ENCODE peak calls at places on chromosomes 7 and 10, in eight cellular contexts. T is NCI-H460, W is colonic mucosa, S is anterior cingulate cortex, I is amniotic epithelial cell, M is uterus, N is H7, V is PC-3. L is an unnamed sample.

GRCh38 chr10:101745074-101745690 is 30.7 kb downstream of the FGF8 start:
- DNase-seq in W (peak; percentile 34), S (no peak), I (no peak), V (no peak), N (no peak), T (no peak), M (no peak), L (peak; percentile 32)

GRCh38 chr7:69204936-69205335 is 393.3 kb upstream of the AUTS2 start:
- DNase-seq in T (no peak), V (no peak), M (no peak), N (no peak), W (no peak), I (no peak), S (no peak), L (peak; percentile 28)

GRCh38 chr7:131501422-131501821 is 55.0 kb downstream of the PODXL start:
- DNase-seq in T (no peak), N (no peak), W (no peak), S (no peak), V (no peak), M (no peak), I (peak; percentile 94), L (no peak)

GRCh38 chr10:116099031-116099430 is 174.0 kb downstream of the GFRA1 start:
- DNase-seq in W (no peak), I (no peak), S (no peak), V (no peak), N (no peak), M (no peak), T (no peak), L (no peak)

GRCh38 chr7:2734761-2735571 is 47.0 kb downstream of the AMZ1 start:
- DNase-seq in W (no peak), V (no peak), I (peak; percentile 21), S (no peak), T (no peak), M (peak; percentile 60), N (peak; percentile 61), L (peak; percentile 87)

GRCh38 chr7:29839302-29839701 is 33.0 kb downstream of the WIPF3 start:
- DNase-seq in M (peak; percentile 49), V (no peak), T (peak; percentile 26), S (no peak), I (peak; percentile 29), N (no peak), W (no peak), L (peak; percentile 90)

GRCh38 chr10:61179734-61180133 is 235.7 kb upstream of the RHOBTB1 start:
- DNase-seq in M (no peak), W (no peak), N (no peak), S (no peak), I (no peak), T (no peak), V (no peak), L (no peak)

GRCh38 chr7:21883069-21883468 is 62.6 kb downstream of the CDCA7L start:
- DNase-seq in M (no peak), W (no peak), V (no peak), N (no peak), S (no peak), I (no peak), T (no peak), L (no peak)

GRCh38 chr7:122369756-122370155 is 65.2 kb upstream of the FEZF1 start:
- DNase-seq in V (no peak), I (no peak), N (no peak), W (no peak), M (no peak), T (no peak), S (no peak), L (no peak)

GRCh38 chr7:81267508-81267907 is 348.7 kb upstream of the SEMA3C start:
- DNase-seq in M (no peak), I (peak; percentile 52), S (no peak), T (no peak), N (no peak), V (peak; percentile 64), W (no peak), L (no peak)

GRCh38 chr10:111837985-111838384 is 345.6 kb downstream of the GPAM start:
- DNase-seq in W (no peak), S (no peak), N (peak; percentile 16), V (no peak), M (no peak), I (no peak), T (no peak), L (no peak)

GRCh38 chr7:73718438-73718881 is 1.0 kb downstream of the STX1A start:
- DNase-seq in M (no peak), V (peak; percentile 38), S (no peak), W (no peak), N (no peak), I (no peak), T (no peak), L (no peak)

GRCh38 chr7:129376076-129376777 is 58.0 kb upstream of the STRIP2 start:
- DNase-seq in M (no peak), W (peak; percentile 85), T (peak; percentile 59), S (no peak), V (peak; percentile 71), N (peak; percentile 30), I (peak; percentile 38), L (no peak)

GRCh38 chr7:95545007-95545615 is 51.2 kb downstream of the PDK4 start:
- DNase-seq in N (peak; percentile 43), T (peak; percentile 62), S (no peak), V (peak; percentile 71), M (peak; percentile 46), W (peak; percentile 68), I (peak; percentile 70), L (peak; percentile 68)

GRCh38 chr10:14665304-14665703 is 109.4 kb downstream of the FAM107B start:
- DNase-seq in T (no peak), V (peak; percentile 28), M (no peak), I (no peak), S (no peak), W (peak; percentile 21), N (no peak), L (no peak)

GRCh38 chr10:126508535-126509040 is 120.3 kb upstream of the ADAM12 start:
- DNase-seq in V (no peak), M (no peak), T (no peak), W (no peak), N (no peak), I (no peak), S (no peak), L (no peak)

GRCh38 chr10:63520463-63521388 is 475 bp upstream of the REEP3 start:
- DNase-seq in W (peak; percentile 64), M (peak; percentile 63), V (peak; percentile 95), N (peak; percentile 89), S (peak; percentile 40), I (peak; percentile 77), T (peak; percentile 60), L (peak; percentile 88)

GRCh38 chr10:104641150-104642000 is at the start of gene SORCS3:
- DNase-seq in I (no peak), T (no peak), N (peak; percentile 78), M (no peak), W (no peak), S (no peak), V (no peak), L (no peak)

GRCh38 chr10:69220041-69220451 is at the start of gene HKDC1:
- DNase-seq in V (no peak), S (no peak), W (no peak), I (no peak), N (no peak), T (no peak), M (no peak), L (no peak)

GRCh38 chr7:158572000-158572828 is 15.4 kb downstream of the PTPRN2 start:
- DNase-seq in I (peak; percentile 5), W (no peak), T (peak; percentile 40), M (no peak), S (no peak), V (no peak), N (peak; percentile 80), L (no peak)

GRCh38 chr7:106039486-106040060 is 72.5 kb downstream of the SYPL1 start:
- DNase-seq in V (no peak), S (no peak), I (peak; percentile 78), M (peak; percentile 85), W (no peak), T (no peak), N (peak; percentile 65), L (no peak)

GRCh38 chr10:93859049-93859655 is 34.6 kb upstream of the SLC35G1 start:
- DNase-seq in M (no peak), I (no peak), W (no peak), T (peak; percentile 9), S (no peak), V (peak; percentile 35), N (no peak), L (no peak)

GRCh38 chr10:1109795-1110673 is 53.8 kb downstream of the WDR37 start:
- DNase-seq in N (peak; percentile 90), M (peak; percentile 40), T (peak; percentile 60), V (peak; percentile 76), I (peak; percentile 88), W (peak; percentile 72), S (peak; percentile 8), L (no peak)

GRCh38 chr10:26780793-26781601 is 79.8 kb downstream of the ABI1 start:
- DNase-seq in N (no peak), M (no peak), S (no peak), I (peak; percentile 79), V (peak; percentile 97), T (no peak), W (no peak), L (peak; percentile 71)

GRCh38 chr7:32846630-32847225 is 44.8 kb downstream of the KBTBD2 start:
- DNase-seq in N (peak; percentile 76), S (peak; percentile 49), T (peak; percentile 75), W (peak; percentile 91), I (peak; percentile 82), M (peak; percentile 88), V (peak; percentile 81), L (peak; percentile 98)

GRCh38 chr7:31553636-31554035 is 39.7 kb downstream of the ITPRID1 start:
- DNase-seq in S (no peak), V (peak; percentile 11), I (no peak), M (no peak), N (no peak), T (no peak), W (no peak), L (peak; percentile 26)

GRCh38 chr10:102120987-102121738 is 995 bp upstream of the LDB1 start:
- DNase-seq in I (peak; percentile 44), W (peak; percentile 70), M (peak; percentile 85), V (no peak), T (no peak), N (peak; percentile 88), S (peak; percentile 37), L (peak; percentile 60)

GRCh38 chr10:43110318-43111071 is 27.8 kb upstream of the CSGALNACT2 start:
- DNase-seq in N (no peak), S (no peak), V (peak; percentile 47), M (peak; percentile 54), W (peak; percentile 46), T (no peak), I (peak; percentile 45), L (no peak)

GRCh38 chr7:36600869-36601530 is 123.3 kb downstream of the AOAH start:
- DNase-seq in W (no peak), N (no peak), I (peak; percentile 46), T (no peak), V (peak; percentile 77), S (no peak), M (no peak), L (no peak)

L was measured in lower leg skin.